ENCODE peak calls at places on chromosomes 3 and 15, in nine cellular contexts. B, V, Z, O, X, R, T, K and S are unnamed samples.

GRCh38 chr3:30720586-30721313 is 114.3 kb downstream of the TGFBR2 start:
- DNase-seq in T (peak; percentile 86), V (no peak), B (peak; percentile 45), X (no peak), R (no peak), O (no peak), K (no peak), Z (no peak), S (peak; percentile 85)

GRCh38 chr15:34217587-34218225 is 7.1 kb upstream of the EMC4 start:
- DNase-seq in X (no peak), T (peak; percentile 77), Z (no peak), R (no peak), K (peak; percentile 21), B (peak; percentile 67), V (no peak), O (no peak), S (no peak)

GRCh38 chr3:18189651-18190050 is 235.5 kb downstream of the SATB1 start:
- DNase-seq in V (no peak), R (no peak), K (no peak), Z (no peak), B (peak; percentile 78), X (no peak), T (peak; percentile 84), O (no peak), S (peak; percentile 11)

GRCh38 chr3:64395490-64395889 is 170.2 kb upstream of the PRICKLE2 start:
- DNase-seq in V (no peak), T (no peak), O (no peak), B (no peak), X (no peak), K (no peak), R (no peak), Z (no peak), S (no peak)

GRCh38 chr3:11154953-11155325 is 646 bp downstream of the HRH1 start:
- DNase-seq in K (peak; percentile 38), X (no peak), R (no peak), B (peak; percentile 57), V (no peak), Z (no peak), T (peak; percentile 39), O (no peak), S (peak; percentile 37)

GRCh38 chr15:90716317-90716975 is 700 bp upstream of the BLM start:
- DNase-seq in K (peak; percentile 26), X (no peak), T (peak; percentile 23), V (no peak), B (peak; percentile 55), Z (no peak), O (no peak), R (no peak), S (peak; percentile 10)

GRCh38 chr3:72458365-72458764 is 389.9 kb downstream of the SHQ1 start:
- DNase-seq in X (no peak), V (no peak), R (peak; percentile 11), T (no peak), Z (no peak), B (no peak), O (no peak), K (no peak), S (no peak)

GRCh38 chr3:15498461-15499214 is 22.9 kb downstream of the COLQ start:
- DNase-seq in T (no peak), X (no peak), R (no peak), Z (no peak), K (no peak), O (no peak), V (no peak), B (peak; percentile 63), S (no peak)

GRCh38 chr15:39587910-39588530 is 7.1 kb downstream of the THBS1 start:
- DNase-seq in K (no peak), B (peak; percentile 64), O (no peak), Z (no peak), X (no peak), V (no peak), T (peak; percentile 9), R (no peak), S (peak; percentile 45)

GRCh38 chr15:69308949-69309348 is 10.2 kb downstream of the PAQR5 start:
- DNase-seq in B (no peak), X (no peak), K (no peak), Z (no peak), O (no peak), R (no peak), V (no peak), T (no peak), S (no peak)

GRCh38 chr3:183515968-183516851 is 39.3 kb downstream of the KLHL6 start:
- DNase-seq in Z (no peak), R (no peak), X (peak; percentile 29), K (no peak), B (no peak), T (no peak), O (no peak), V (no peak), S (no peak)

GRCh38 chr3:171187706-171188290 is 161.3 kb upstream of the SLC2A2 start:
- DNase-seq in V (no peak), X (peak; percentile 58), T (peak; percentile 28), R (no peak), B (peak; percentile 63), Z (no peak), K (peak; percentile 50), O (no peak), S (peak; percentile 55)

GRCh38 chr15:47422901-47423300 is 294.4 kb upstream of the SEMA6D start:
- DNase-seq in O (no peak), B (peak; percentile 25), X (no peak), K (no peak), T (peak; percentile 20), R (no peak), Z (no peak), V (no peak), S (peak; percentile 34)

GRCh38 chr3:43418601-43419272 is 132.4 kb downstream of the SNRK start:
- DNase-seq in R (no peak), O (no peak), B (no peak), X (no peak), K (no peak), T (peak; percentile 72), Z (no peak), V (no peak), S (peak; percentile 35)

GRCh38 chr3:24181256-24181655 is 236.2 kb downstream of the NR1D2 start:
- DNase-seq in R (no peak), X (no peak), V (no peak), Z (no peak), K (no peak), B (no peak), T (no peak), O (no peak), S (no peak)
- H3K4me3 ChIP-seq in R (no peak overlapping the region), X (no peak overlapping the region), V (no peak overlapping the region), Z (no peak overlapping the region), K (no peak overlapping the region), B (no peak overlapping the region), T (no peak overlapping the region), O (no peak overlapping the region), S (no peak overlapping the region)

GRCh38 chr3:139557041-139557440 is 17.5 kb upstream of the RBP1 start:
- DNase-seq in R (no peak), K (no peak), Z (no peak), V (no peak), O (no peak), X (no peak), T (no peak), B (no peak), S (no peak)

GRCh38 chr3:139552632-139553335 is 13.2 kb upstream of the RBP1 start:
- DNase-seq in K (no peak), T (no peak), O (no peak), X (no peak), Z (no peak), B (no peak), R (no peak), V (no peak), S (no peak)

GRCh38 chr3:139558351-139559170 is 19.0 kb upstream of the RBP1 start:
- DNase-seq in T (no peak), R (no peak), B (no peak), X (no peak), O (no peak), V (no peak), K (no peak), Z (no peak), S (no peak)

GRCh38 chr3:139555249-139555648 is 15.7 kb upstream of the RBP1 start:
- DNase-seq in R (no peak), X (no peak), O (no peak), K (no peak), V (no peak), T (peak; percentile 60), Z (no peak), B (no peak), S (peak; percentile 64)

GRCh38 chr3:139554628-139555027 is 15.1 kb upstream of the RBP1 start:
- DNase-seq in R (no peak), O (no peak), B (no peak), T (no peak), V (no peak), Z (no peak), X (no peak), K (no peak), S (no peak)
- H3K4me3 ChIP-seq in R (no peak overlapping the region), O (no peak overlapping the region), B (no peak overlapping the region), T (no peak overlapping the region), V (no peak overlapping the region), Z (no peak overlapping the region), X (no peak overlapping the region), K (no peak overlapping the region), S (no peak overlapping the region)

GRCh38 chr3:45610129-45610528 is 15.6 kb downstream of the LIMD1 start:
- DNase-seq in V (no peak), T (no peak), B (no peak), Z (no peak), X (no peak), K (no peak), O (no peak), R (peak; percentile 35), S (no peak)

GRCh38 chr3:45613781-45614180 is 19.2 kb downstream of the LIMD1 start:
- DNase-seq in R (no peak), O (no peak), Z (no peak), X (no peak), K (no peak), T (no peak), V (no peak), B (no peak), S (no peak)

GRCh38 chr3:45611619-45612018 is 17.1 kb downstream of the LIMD1 start:
- DNase-seq in Z (no peak), B (no peak), V (no peak), O (no peak), R (no peak), T (peak; percentile 16), K (no peak), X (no peak), S (no peak)

GRCh38 chr3:45612918-45613602 is 18.5 kb downstream of the LIMD1 start:
- DNase-seq in Z (no peak), V (no peak), K (no peak), O (no peak), B (peak; percentile 49), X (no peak), T (peak; percentile 45), R (peak; percentile 49), S (peak; percentile 36)

DNA sequence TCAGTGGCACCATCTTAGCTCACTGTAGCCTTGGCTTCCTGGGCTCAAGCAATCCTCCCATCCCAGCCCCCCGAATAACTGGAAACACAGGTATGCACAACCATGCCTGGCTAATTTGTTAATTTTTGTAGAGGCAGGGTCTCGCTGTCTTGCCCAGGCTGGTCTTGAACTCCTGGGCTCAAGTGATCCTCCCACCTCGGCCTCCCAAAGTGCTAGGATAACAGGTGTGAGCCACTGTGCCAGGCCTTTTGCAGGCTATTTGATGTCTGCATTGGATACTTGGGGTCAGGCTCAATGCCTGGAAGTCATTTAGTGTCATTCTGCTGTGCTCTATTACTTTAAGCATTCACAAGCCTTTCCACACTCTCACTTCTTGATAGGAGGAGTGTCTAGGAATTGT is 17.6 kb downstream of the LIMD1 start:
- DNase-seq in O (no peak), X (no peak), R (no peak), B (no peak), V (no peak), K (no peak), T (no peak), Z (no peak), S (no peak)
- H3K4me3 ChIP-seq in O (no peak overlapping the region), X (no peak overlapping the region), R (no peak overlapping the region), B (no peak overlapping the region), V (no peak overlapping the region), K (no peak overlapping the region), T (no peak overlapping the region), Z (no peak overlapping the region), S (no peak overlapping the region)

GRCh38 chr15:94019062-94019461 is 212.3 kb upstream of the MCTP2 start:
- DNase-seq in V (no peak), B (no peak), X (no peak), K (no peak), T (no peak), O (no peak), Z (no peak), R (no peak), S (no peak)
- H3K4me3 ChIP-seq in V (no peak overlapping the region), B (no peak overlapping the region), X (no peak overlapping the region), K (no peak overlapping the region), T (no peak overlapping the region), O (no peak overlapping the region), Z (no peak overlapping the region), R (no peak overlapping the region), S (no peak overlapping the region)